ENCODE peak calls at places on chromosomes 4 and X, in four cellular contexts. Y, Q, E and Z are unnamed samples.
A peak's percentile ranks its signal among the peaks of the same experiment; 100 is the strongest.

GRCh38 chr4:154086247-154086646 is 297.4 kb upstream of the SFRP2 start:
- DNase-seq in Q (no peak), Y (no peak), E (no peak), Z (no peak)

GRCh38 chr4:1360423-1361283 is 13.6 kb downstream of the UVSSA start:
- DNase-seq in Q (no peak), E (no peak), Y (peak; percentile 9), Z (no peak)

GRCh38 chr4:101114936-101115372 is 232.4 kb downstream of the PPP3CA start:
- DNase-seq in E (no peak), Y (peak; percentile 73), Q (no peak), Z (no peak)

GRCh38 chrX:45435481-45435880 is 234.8 kb upstream of the DIPK2B start:
- DNase-seq in E (no peak), Q (no peak), Y (no peak), Z (no peak)

GRCh38 chr4:87657525-87657924 is 7.4 kb downstream of the DMP1 start:
- DNase-seq in Y (peak; percentile 66), Q (no peak), E (no peak), Z (no peak)

GRCh38 chr4:74109116-74109791 is 10.3 kb upstream of the CXCL2 start:
- DNase-seq in Q (no peak), E (no peak), Y (peak; percentile 98), Z (peak; percentile 55)

GRCh38 chr4:26131711-26132110 is 189.1 kb upstream of the RBPJ start:
- DNase-seq in Q (no peak), Y (no peak), E (no peak), Z (no peak)

GRCh38 chr4:121072836-121073362 is 564 bp upstream of the NDNF start:
- DNase-seq in E (no peak), Y (no peak), Q (no peak), Z (peak; percentile 67)

GRCh38 chr4:88786011-88786410 is 88.4 kb upstream of the NAP1L5 start:
- DNase-seq in Q (no peak), E (no peak), Y (no peak), Z (no peak)

GRCh38 chr4:1097553-1097952 is 15.8 kb downstream of the RNF212 start:
- DNase-seq in Y (no peak), E (no peak), Q (peak; percentile 6), Z (no peak)

GRCh38 chr4:141807501-141807900 is 171.1 kb downstream of the IL15 start:
- DNase-seq in Q (no peak), E (no peak), Y (no peak), Z (no peak)

GRCh38 chr4:143406523-143406922 is 69.8 kb downstream of the GAB1 start:
- DNase-seq in Y (peak; percentile 66), E (peak; percentile 67), Q (no peak), Z (peak; percentile 92)

GRCh38 chrX:13747836-13748235 is 13.3 kb downstream of the OFD1 start:
- DNase-seq in E (peak; percentile 40), Q (no peak), Y (peak; percentile 83), Z (peak; percentile 29)

GRCh38 chrX:3176439-3176820 is 135.2 kb downstream of the ARSF start:
- DNase-seq in E (no peak), Y (peak; percentile 52), Q (no peak), Z (no peak)

GRCh38 chr4:107279729-107280128 is 243.6 kb upstream of the DKK2 start:
- DNase-seq in Y (peak; percentile 66), E (no peak), Q (no peak), Z (no peak)

DNA sequence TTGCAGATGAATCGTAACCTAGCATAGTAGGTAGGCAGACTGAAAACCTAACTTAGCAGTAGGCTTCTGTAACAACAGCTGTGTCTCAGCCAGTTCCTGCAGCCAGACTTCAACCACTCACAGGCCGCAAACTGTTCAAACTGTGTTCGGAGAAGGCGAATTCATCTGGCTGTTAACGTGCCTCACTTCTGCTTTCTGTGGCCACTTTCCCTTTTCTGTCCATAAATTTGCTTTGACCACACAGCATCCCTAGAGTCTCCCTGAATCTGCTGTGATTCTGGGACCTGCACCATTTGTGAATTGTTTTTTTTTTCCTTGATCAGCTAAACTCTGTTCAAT is 15.3 kb downstream of the HTT-AS start:
- DNase-seq in Y (no peak), E (no peak), Q (no peak), Z (no peak)
- H3K4me3 ChIP-seq in Y (no peak overlapping the region), E (no peak overlapping the region), Q (no peak overlapping the region), Z (no peak overlapping the region)

DNA sequence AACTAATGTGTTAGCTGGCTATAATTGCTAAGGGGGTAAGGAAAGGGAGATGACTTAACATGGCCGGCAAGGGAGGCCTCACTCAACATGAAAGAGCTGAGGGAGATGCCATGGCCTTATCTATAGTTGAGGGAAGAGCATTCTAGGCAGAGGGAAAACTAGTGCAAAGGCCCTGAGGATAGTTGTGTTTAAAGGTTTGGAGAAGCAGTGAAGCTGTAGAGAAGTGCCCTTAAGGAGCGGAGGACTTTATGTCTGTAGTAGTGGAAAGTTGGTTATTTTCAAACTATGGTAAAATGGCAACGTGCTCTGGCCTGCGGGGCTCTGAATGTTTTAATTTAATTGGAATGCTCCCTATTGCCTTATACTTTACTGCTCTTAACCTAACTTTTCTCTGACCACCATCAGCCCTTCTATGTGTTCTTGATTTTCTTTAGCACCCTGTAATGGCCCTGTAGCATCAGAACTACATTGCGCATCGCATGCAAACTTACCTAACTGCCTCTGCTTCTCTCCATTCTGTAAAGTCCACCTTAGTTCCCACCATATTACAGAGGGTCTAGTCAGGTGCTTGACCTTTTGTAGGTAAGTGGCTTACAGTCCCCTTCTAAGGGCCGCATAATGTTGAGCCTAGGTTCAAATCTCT is 35.8 kb downstream of the ERVMER34-1 start:
- DNase-seq in E (no peak), Y (no peak), Q (no peak), Z (no peak)
- H3K4me3 ChIP-seq in E (no peak overlapping the region), Y (no peak overlapping the region), Q (no peak overlapping the region), Z (no peak overlapping the region)

GRCh38 chrX:40169193-40170086 is 71.7 kb upstream of the BCOR start:
- DNase-seq in E (peak; percentile 74), Y (peak; percentile 84), Q (no peak), Z (peak; percentile 70)
- H3K4me3 ChIP-seq in E (no peak overlapping the region), Y (no peak overlapping the region), Q (no peak overlapping the region), Z (no peak overlapping the region)

GRCh38 chr4:8010618-8011017 is 71.0 kb upstream of the AFAP1 start:
- DNase-seq in Y (peak; percentile 50), E (peak; percentile 52), Q (no peak), Z (no peak)
- H3K4me3 ChIP-seq in Y (no peak overlapping the region), E (no peak overlapping the region), Q (no peak overlapping the region), Z (no peak overlapping the region)

DNA sequence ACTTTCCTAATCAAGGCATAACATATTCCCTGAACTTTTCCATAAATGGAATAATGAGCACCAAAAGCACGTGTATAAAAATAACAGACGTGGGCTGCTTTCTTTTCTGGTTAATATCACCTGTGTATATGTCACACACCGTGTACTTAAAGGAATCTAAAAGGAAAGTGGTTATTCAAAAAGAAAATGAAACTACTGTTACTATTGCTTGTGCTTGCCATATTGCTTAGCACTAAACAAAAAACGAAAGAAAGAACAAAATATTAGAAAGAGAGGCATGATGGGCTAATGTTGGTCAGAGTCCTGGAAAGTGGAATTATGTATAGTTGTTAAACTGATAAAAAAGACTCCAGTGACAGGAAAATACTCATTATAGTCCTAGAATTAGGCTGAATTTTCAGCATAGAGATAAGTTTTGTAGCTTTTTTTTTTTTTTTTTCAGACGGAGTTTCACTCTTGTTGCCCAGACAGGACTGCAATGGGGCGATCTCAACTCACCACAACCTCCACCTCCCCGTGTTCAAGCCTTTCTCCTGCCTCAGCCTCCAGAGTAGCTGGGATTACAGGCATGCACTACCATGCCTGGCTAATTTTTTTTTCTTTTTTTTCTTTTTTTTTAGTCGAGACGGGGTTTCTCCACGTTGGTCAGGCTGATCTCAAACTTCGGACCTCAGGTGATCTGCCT is 123.2 kb downstream of the PABPC4L start:
- DNase-seq in Y (no peak), E (no peak), Q (no peak), Z (no peak)
- H3K4me3 ChIP-seq in Y (no peak overlapping the region), E (no peak overlapping the region), Q (no peak overlapping the region), Z (no peak overlapping the region)

GRCh38 chrX:110944323-110944761 is 148.7 kb upstream of the CHRDL1 start:
- DNase-seq in Q (peak; percentile 39), Y (no peak), E (peak; percentile 27), Z (peak; percentile 20)
- H3K4me3 ChIP-seq in Q (peak overlapping the region; percentile 49), Y (no peak overlapping the region), E (peak overlapping the region; percentile 34), Z (peak overlapping the region; percentile 30)

DNA sequence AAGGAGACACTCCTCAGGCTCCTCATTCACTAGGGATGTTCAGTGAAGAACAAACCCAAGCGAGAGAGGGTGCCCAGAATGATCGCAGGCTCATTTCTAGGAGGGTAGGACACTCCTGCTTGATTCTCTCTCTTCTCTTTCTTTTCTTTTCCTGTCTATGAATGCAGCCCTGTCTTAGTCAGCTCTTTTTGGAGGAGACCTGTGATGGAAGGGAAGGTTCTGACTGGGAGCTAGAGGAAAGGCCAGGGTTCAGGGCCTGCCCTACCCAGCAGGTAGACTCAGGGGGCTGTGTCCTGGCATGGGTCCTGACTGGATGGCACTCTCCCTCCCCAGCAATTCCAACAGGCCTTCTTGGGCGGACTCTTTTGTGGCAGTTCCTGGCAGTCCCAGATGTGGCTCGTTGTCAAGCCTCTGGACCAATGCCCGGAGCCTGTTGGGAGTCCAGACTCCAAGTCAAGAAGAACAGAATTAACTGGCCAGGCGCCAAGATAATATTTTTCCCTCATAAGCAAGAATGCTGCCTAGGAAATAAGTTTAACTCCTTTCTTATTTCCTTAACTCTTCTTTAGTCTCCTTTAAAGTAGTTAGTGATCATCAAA is 139.4 kb upstream of the SCML1 start:
- DNase-seq in E (peak; percentile 86), Y (peak; percentile 79), Q (peak; percentile 67), Z (peak; percentile 92)
- H3K4me3 ChIP-seq in E (no peak overlapping the region), Y (no peak overlapping the region), Q (no peak overlapping the region), Z (no peak overlapping the region)

DNA sequence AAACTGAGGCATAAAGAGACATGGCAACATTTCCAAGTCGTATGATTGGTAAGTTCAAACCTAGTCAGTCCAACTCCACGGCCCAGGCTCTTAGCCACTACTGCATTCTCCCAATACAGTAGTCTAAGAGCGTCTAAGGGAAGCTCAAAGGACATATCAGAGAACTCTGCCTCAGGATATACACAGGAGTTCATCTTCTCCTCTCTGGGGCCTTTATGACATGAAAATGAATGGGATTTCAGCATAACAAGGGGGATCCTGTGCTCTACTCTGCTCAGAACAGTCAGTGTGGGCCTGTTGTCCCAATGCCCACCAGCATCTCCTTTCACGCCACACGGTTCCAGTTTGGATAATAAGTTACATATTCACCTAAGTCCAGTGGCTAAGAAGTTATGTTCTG is 4.2 kb downstream of the GASK1B start:
- DNase-seq in Q (no peak), Y (no peak), E (no peak), Z (no peak)
- H3K4me3 ChIP-seq in Q (peak overlapping the region; percentile 64), Y (peak overlapping the region; percentile 74), E (peak overlapping the region; percentile 51), Z (peak overlapping the region; percentile 57)

DNA sequence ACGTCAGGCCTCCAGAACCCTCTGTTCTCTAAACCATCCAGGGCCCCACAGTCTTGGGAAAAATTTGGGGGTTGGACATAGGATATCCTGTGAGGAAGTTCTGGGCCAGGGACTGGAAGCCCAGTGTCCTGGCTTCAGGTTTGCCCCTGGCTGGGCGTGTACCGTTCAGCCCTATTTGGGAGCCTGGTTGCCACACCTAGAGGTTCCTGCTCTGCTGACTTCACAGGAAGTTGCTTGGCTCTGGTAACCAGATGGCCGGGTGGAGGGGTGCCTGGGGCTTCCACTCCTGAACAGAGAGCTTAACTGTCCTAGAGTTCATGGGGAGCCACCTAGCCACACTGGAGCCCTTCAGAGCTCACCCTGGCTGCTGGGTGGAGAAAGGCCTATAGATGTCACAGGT is 1.1 kb downstream of the TAFAZZIN start:
- DNase-seq in E (no peak), Y (no peak), Q (no peak), Z (no peak)
- H3K4me3 ChIP-seq in E (peak overlapping the region; percentile 77), Y (peak overlapping the region; percentile 60), Q (peak overlapping the region; percentile 72), Z (peak overlapping the region; percentile 88)